ENCODE peak calls at places on chromosomes 1 and 21, in four cellular contexts. One of them, this sample, is unnamed.

GRCh38 chr1:51139474-51139873 is 37.4 kb downstream of the C1orf185 start:
- DNase-seq in HepG2: no peak
- DNase-seq in K562: no peak
- DNase-seq in GM12878: no peak
- DNase-seq in this sample: no peak

GRCh38 chr1:103111926-103112325 is 3.6 kb upstream of the COL11A1 start:
- DNase-seq in GM12878: no peak
- DNase-seq in HepG2: no peak
- DNase-seq in K562: no peak
- DNase-seq in this sample: no peak

GRCh38 chr1:181318858-181319235 is 164.5 kb upstream of the CACNA1E start:
- DNase-seq in K562: no peak
- DNase-seq in HepG2: no peak
- DNase-seq in GM12878: no peak
- DNase-seq in this sample: no peak

GRCh38 chr21:27831821-27832569 is 865.1 kb upstream of the ADAMTS5 start:
- DNase-seq in GM12878: no peak
- DNase-seq in K562: no peak
- DNase-seq in HepG2: no peak
- DNase-seq in this sample: no peak

GRCh38 chr1:46996659-46997281 is 26.7 kb upstream of the CYP4X1 start:
- DNase-seq in HepG2: no peak
- DNase-seq in GM12878: no peak
- DNase-seq in K562: peak
- DNase-seq in this sample: no peak

GRCh38 chr1:2379733-2380404 is 11.5 kb downstream of the MORN1 start:
- DNase-seq in HepG2: no peak
- DNase-seq in GM12878: no peak
- DNase-seq in K562: no peak
- DNase-seq in this sample: no peak

GRCh38 chr1:110208916-110209650 is 1.0 kb upstream of the KCNC4 start:
- DNase-seq in HepG2: no peak
- DNase-seq in K562: no peak
- DNase-seq in GM12878: no peak
- DNase-seq in this sample: no peak

GRCh38 chr1:39524591-39525365 is 33.3 kb downstream of the BMP8A start:
- DNase-seq in HepG2: no peak
- DNase-seq in K562: no peak
- DNase-seq in GM12878: no peak
- DNase-seq in this sample: no peak

GRCh38 chr1:69940816-69941215 is 264.6 kb downstream of the LRRC40 start:
- DNase-seq in K562: no peak
- DNase-seq in HepG2: no peak
- DNase-seq in GM12878: no peak
- DNase-seq in this sample: no peak

GRCh38 chr1:74937176-74937575 is 197.0 kb upstream of the LHX8 start:
- DNase-seq in HepG2: no peak
- DNase-seq in GM12878: no peak
- DNase-seq in K562: no peak
- DNase-seq in this sample: no peak

GRCh38 chr1:109636201-109636952 is 16.7 kb downstream of the AMPD2 start:
- DNase-seq in GM12878: no peak
- DNase-seq in K562: peak
- DNase-seq in HepG2: peak
- DNase-seq in this sample: no peak

GRCh38 chr1:248872752-248873408 is 14.0 kb upstream of the ZNF692 start:
- DNase-seq in HepG2: peak
- DNase-seq in K562: peak
- DNase-seq in GM12878: peak
- DNase-seq in this sample: peak

GRCh38 chr1:9439074-9439761 is 100.0 kb upstream of the SLC25A33 start:
- DNase-seq in K562: no peak
- DNase-seq in GM12878: no peak
- DNase-seq in HepG2: peak
- DNase-seq in this sample: no peak

GRCh38 chr1:109765896-109766615 is 2.3 kb upstream of the EPS8L3 start:
- DNase-seq in GM12878: no peak
- DNase-seq in K562: no peak
- DNase-seq in HepG2: no peak
- DNase-seq in this sample: no peak

GRCh38 chr1:37999434-38000232 is 5.7 kb downstream of the FHL3 start:
- DNase-seq in GM12878: no peak
- DNase-seq in HepG2: peak
- DNase-seq in K562: peak
- DNase-seq in this sample: no peak

GRCh38 chr21:32994305-32994704 is 31.4 kb upstream of the OLIG2 start:
- DNase-seq in GM12878: no peak
- DNase-seq in HepG2: no peak
- DNase-seq in K562: peak
- DNase-seq in this sample: peak

GRCh38 chr1:111904478-111905218 is 84.8 kb downstream of the KCND3 start:
- DNase-seq in HepG2: no peak
- DNase-seq in GM12878: no peak
- DNase-seq in K562: no peak
- DNase-seq in this sample: no peak

GRCh38 chr21:23026878-23027277 is 2028.7 kb downstream of the NCAM2 start:
- DNase-seq in K562: no peak
- DNase-seq in GM12878: no peak
- DNase-seq in HepG2: no peak
- DNase-seq in this sample: no peak

GRCh38 chr1:184483101-184483813 is 96.4 kb downstream of the C1orf21 start:
- DNase-seq in GM12878: no peak
- DNase-seq in K562: no peak
- DNase-seq in HepG2: no peak
- DNase-seq in this sample: no peak

GRCh38 chr1:38268226-38268625 is 221.6 kb upstream of the POU3F1 start:
- DNase-seq in K562: no peak
- DNase-seq in HepG2: no peak
- DNase-seq in GM12878: no peak
- DNase-seq in this sample: no peak

GRCh38 chr1:4172659-4173599 is 272.9 kb upstream of the C1orf174 start:
- DNase-seq in GM12878: no peak
- DNase-seq in K562: no peak
- DNase-seq in HepG2: peak
- DNase-seq in this sample: peak

GRCh38 chr1:45508295-45509151 is 8.4 kb downstream of the MMACHC start:
- DNase-seq in GM12878: no peak
- DNase-seq in HepG2: peak
- DNase-seq in K562: peak
- DNase-seq in this sample: no peak

DNA sequence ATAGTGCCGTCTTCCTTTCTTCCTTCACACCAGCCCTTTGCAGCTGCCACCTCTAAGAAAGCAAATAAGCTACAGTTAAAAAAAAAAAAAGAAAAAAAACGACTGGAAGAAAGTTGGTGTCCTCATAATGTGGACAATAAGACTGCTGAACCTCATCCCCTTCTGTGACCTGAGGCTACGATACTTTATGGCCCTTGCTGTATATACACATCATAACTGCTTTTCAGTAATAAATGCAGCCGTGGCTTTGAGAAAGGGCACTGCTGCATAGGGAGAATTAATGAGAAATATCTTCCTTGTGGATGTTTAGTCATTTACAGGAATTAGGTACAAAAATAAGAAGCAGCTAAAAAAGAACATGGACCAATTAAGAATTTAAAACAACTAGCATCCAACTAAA is 333.8 kb upstream of the ADGRL2 start:
- DNase-seq in K562: no peak
- DNase-seq in HepG2: no peak
- DNase-seq in GM12878: no peak
- DNase-seq in this sample: no peak
- TF ChIP-seq TARDBP in K562: no peak
- TF ChIP-seq TARDBP in HepG2: no peak
- TF ChIP-seq TARDBP in GM12878: no peak
- TF ChIP-seq TARDBP in this sample: no peak

DNA sequence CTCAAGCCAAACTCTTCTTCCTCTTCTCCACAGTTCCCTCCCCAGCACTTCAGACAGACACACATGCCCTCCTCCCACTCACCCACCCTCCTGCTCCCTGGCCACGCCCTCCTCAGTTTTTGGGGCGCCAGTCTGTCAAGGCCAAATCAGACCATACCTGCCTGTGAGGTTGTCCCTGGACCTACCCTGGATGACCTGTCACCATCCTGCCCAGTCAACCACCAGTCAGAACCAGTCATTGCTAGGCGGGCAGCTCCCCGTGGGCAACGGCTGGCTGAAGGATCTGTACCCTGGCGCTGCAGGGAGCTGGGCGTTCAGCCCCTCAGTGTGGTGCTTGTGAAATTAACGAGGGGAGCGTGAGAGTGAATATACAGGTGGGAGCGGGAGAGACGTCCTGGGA is 670 bp downstream of the C1orf210 start:
- DNase-seq in K562: no peak
- DNase-seq in HepG2: no peak
- DNase-seq in GM12878: no peak
- DNase-seq in this sample: no peak
- TF ChIP-seq TARDBP in K562: no peak
- TF ChIP-seq TARDBP in HepG2: no peak
- TF ChIP-seq TARDBP in GM12878: no peak
- TF ChIP-seq TARDBP in this sample: no peak

GRCh38 chr1:240314845-240315746 is 223.4 kb downstream of the FMN2 start:
- DNase-seq in K562: no peak
- DNase-seq in GM12878: no peak
- DNase-seq in HepG2: no peak
- DNase-seq in this sample: no peak

GRCh38 chr1:240308061-240308460 is 216.4 kb downstream of the FMN2 start:
- DNase-seq in HepG2: no peak
- DNase-seq in K562: no peak
- DNase-seq in GM12878: no peak
- DNase-seq in this sample: no peak

GRCh38 chr1:240309804-240310203 is 218.1 kb downstream of the FMN2 start:
- DNase-seq in GM12878: no peak
- DNase-seq in HepG2: no peak
- DNase-seq in K562: no peak
- DNase-seq in this sample: no peak

GRCh38 chr1:240310226-240310925 is 218.7 kb downstream of the FMN2 start:
- DNase-seq in K562: no peak
- DNase-seq in HepG2: no peak
- DNase-seq in GM12878: no peak
- DNase-seq in this sample: no peak

GRCh38 chr1:240312872-240313271 is 221.2 kb downstream of the FMN2 start:
- DNase-seq in GM12878: no peak
- DNase-seq in HepG2: no peak
- DNase-seq in K562: no peak
- DNase-seq in this sample: no peak
- TF ChIP-seq TARDBP in GM12878: no peak
- TF ChIP-seq TARDBP in HepG2: no peak
- TF ChIP-seq TARDBP in K562: no peak
- TF ChIP-seq TARDBP in this sample: no peak

DNA sequence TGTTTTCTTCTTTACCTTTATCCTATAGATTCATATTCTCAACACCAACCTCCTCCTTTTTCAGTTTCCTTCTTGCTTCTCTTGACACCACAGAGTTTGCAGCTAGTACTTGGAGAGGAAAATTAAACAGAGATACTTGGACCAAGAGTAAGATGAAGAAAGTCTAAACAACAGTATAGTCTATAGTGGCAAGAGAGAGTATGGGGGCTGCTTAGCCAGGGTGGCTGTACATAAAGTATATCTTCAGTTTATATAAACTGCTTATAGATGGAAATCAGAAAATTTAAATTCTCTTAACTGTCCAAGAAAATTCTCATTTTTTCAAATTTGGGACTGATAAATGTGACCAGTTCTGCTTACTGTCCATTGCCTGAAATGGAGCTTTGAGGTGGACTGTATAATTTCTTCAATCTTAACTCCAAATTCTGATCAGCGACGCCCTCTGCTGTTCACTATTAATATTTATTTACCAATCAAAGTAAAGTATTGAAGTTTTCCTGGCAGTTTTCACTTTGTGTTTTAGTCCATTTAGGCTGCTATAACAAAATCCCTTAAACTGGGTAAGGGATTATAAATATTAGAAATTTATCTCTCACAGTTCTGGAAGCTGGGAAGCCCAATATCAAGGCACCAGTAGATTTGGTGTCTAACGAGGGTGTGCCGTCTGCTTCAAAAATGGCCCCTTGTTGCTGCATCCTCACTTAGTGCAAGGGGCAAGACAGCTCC is 14.8 kb upstream of the METTL18 start:
- DNase-seq in K562: peak
- DNase-seq in GM12878: no peak
- DNase-seq in HepG2: peak
- DNase-seq in this sample: peak
- TF ChIP-seq TARDBP in K562: no peak
- TF ChIP-seq TARDBP in GM12878: no peak
- TF ChIP-seq TARDBP in HepG2: no peak
- TF ChIP-seq TARDBP in this sample: no peak

GRCh38 chr1:32111040-32111628 is 3.3 kb downstream of the KPNA6 start:
- DNase-seq in GM12878: peak
- DNase-seq in K562: no peak
- DNase-seq in HepG2: no peak
- DNase-seq in this sample: no peak
- TF ChIP-seq TARDBP in GM12878: no peak
- TF ChIP-seq TARDBP in K562: no peak
- TF ChIP-seq TARDBP in HepG2: no peak
- TF ChIP-seq TARDBP in this sample: no peak

GRCh38 chr21:31218830-31219608 is 125.0 kb downstream of the TIAM1 start:
- DNase-seq in GM12878: no peak
- DNase-seq in K562: no peak
- DNase-seq in HepG2: no peak
- DNase-seq in this sample: no peak

GRCh38 chr21:31225713-31226112 is 118.3 kb downstream of the TIAM1 start:
- DNase-seq in HepG2: no peak
- DNase-seq in K562: no peak
- DNase-seq in GM12878: no peak
- DNase-seq in this sample: no peak

GRCh38 chr21:31221051-31221450 is 123.0 kb downstream of the TIAM1 start:
- DNase-seq in HepG2: no peak
- DNase-seq in GM12878: no peak
- DNase-seq in K562: no peak
- DNase-seq in this sample: no peak

GRCh38 chr21:31220567-31220966 is 123.5 kb downstream of the TIAM1 start:
- DNase-seq in K562: no peak
- DNase-seq in HepG2: peak
- DNase-seq in GM12878: no peak
- DNase-seq in this sample: no peak

DNA sequence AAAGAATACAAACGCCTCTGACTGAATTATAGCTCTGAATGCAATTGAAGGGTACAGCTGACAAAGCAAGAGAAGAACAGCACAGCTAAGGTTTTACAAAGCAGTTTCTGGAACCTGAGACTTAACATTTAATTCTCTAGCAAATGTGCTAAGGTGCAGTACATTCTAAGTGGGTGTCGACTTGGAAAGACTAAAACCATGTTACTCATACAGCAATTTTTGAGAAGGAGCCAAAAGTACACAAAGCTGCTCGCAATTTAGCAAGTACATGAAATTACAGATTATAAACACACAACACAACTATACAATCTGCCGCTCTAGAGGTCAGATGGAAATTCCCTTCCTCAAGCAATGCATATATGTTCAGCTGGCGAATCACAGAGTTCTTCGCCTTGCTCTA is 121.9 kb downstream of the TIAM1 start:
- DNase-seq in GM12878: no peak
- DNase-seq in HepG2: no peak
- DNase-seq in K562: no peak
- DNase-seq in this sample: no peak
- TF ChIP-seq TARDBP in GM12878: no peak
- TF ChIP-seq TARDBP in HepG2: no peak
- TF ChIP-seq TARDBP in K562: no peak
- TF ChIP-seq TARDBP in this sample: no peak

This sample was measured in HEK293T.